ENCODE peak calls at places on chromosomes 12 and 14, in eight cellular contexts. B is LoVo; Z is astrocyte of the spinal cord; W is HFFc6; T is neural crest cell; I is mucosa of descending colon; J is stimulated activated CD8-positive, alpha-beta memory T cell treated with anti-CD3 and anti-CD28 coated beads, Interleukin-2, amount 100 ng/mL, for 1 hour; R is HTR-8/SVneo. A is an unnamed sample.

GRCh38 chr14:34461334-34462131 is 507 bp downstream of the SPTSSA start:
- DNase-seq in B (peak), Z (peak), W (peak), T (peak), I (peak), J (no peak), R (peak), A (no peak)

GRCh38 chr12:3030821-3031415 is 46.3 kb upstream of the TSPAN9 start:
- DNase-seq in B (no peak), Z (no peak), W (no peak), T (no peak), I (no peak), J (no peak), R (no peak), A (no peak)

GRCh38 chr14:85276829-85277228 is 253.1 kb upstream of the FLRT2 start:
- DNase-seq in B (no peak), Z (no peak), W (no peak), T (no peak), I (no peak), J (no peak), R (no peak), A (no peak)

GRCh38 chr12:97277030-97277429 is 185.6 kb upstream of the RMST start:
- DNase-seq in B (no peak), Z (no peak), W (no peak), T (no peak), I (no peak), J (no peak), R (no peak), A (no peak)

GRCh38 chr14:29930283-29930682 is 2.6 kb upstream of the PRKD1 start:
- DNase-seq in B (no peak), Z (peak), W (peak), T (no peak), I (no peak), J (no peak), R (peak), A (no peak)

GRCh38 chr14:61524211-61524806 is 171.0 kb upstream of the HIF1A start:
- DNase-seq in B (peak), Z (peak), W (peak), T (no peak), I (no peak), J (no peak), R (no peak), A (no peak)

GRCh38 chr14:34682787-34683321 is 31.5 kb downstream of the CFL2 start:
- DNase-seq in B (no peak), Z (peak), W (peak), T (no peak), I (no peak), J (no peak), R (no peak), A (no peak)

GRCh38 chr12:115584156-115584555 is 693.3 kb downstream of the MED13L start:
- DNase-seq in B (no peak), Z (no peak), W (no peak), T (no peak), I (no peak), J (no peak), R (no peak), A (no peak)

GRCh38 chr12:85280138-85280983 is at the start of gene ALX1:
- DNase-seq in B (no peak), Z (peak), W (no peak), T (peak), I (peak), J (no peak), R (peak), A (no peak)

A was measured in iPS DF 6.9.